ENCODE peak calls at places on chromosomes 12 and 14, in six cellular contexts. W is adipocyte; Z is posterior cingulate gyrus; X is left ventricle myocardium inferior; V is AG08395; O is stimulated activated CD8-positive, alpha-beta memory T cell treated with anti-CD3 and anti-CD28 coated beads, Interleukin-12 subunit alpha, Interleukin-12 subunit beta, amount 100 ng/mL, for 4 hours. K is an unnamed sample.
A peak's percentile ranks its signal among the peaks of the same experiment; 100 is the strongest.

GRCh38 chr12:120197542-120197887 is 3.0 kb upstream of the GCN1 start:
- DNase-seq in Z (no peak), W (no peak), X (no peak), O (no peak), V (no peak), K (no peak)

GRCh38 chr14:21724115-21724973 is 50.7 kb upstream of the OR4E1 start:
- DNase-seq in V (no peak), W (no peak), O (no peak), X (no peak), Z (no peak), K (no peak)

GRCh38 chr14:101503431-101504095 is 57.7 kb upstream of the DIO3 start:
- DNase-seq in V (no peak), X (no peak), W (no peak), O (no peak), Z (no peak), K (no peak)

GRCh38 chr12:124609041-124609984 is 41.9 kb upstream of the NCOR2 start:
- DNase-seq in W (peak; percentile 8), Z (no peak), O (peak; percentile 59), V (no peak), X (peak; percentile 81), K (no peak)

GRCh38 chr14:72516936-72517408 is 376.9 kb downstream of the DPF3 start:
- DNase-seq in X (peak; percentile 42), O (peak; percentile 60), V (peak; percentile 61), Z (peak; percentile 62), W (peak; percentile 91), K (peak; percentile 77)

GRCh38 chr14:106875503-106875902 is 1349.1 kb downstream of the TMEM121 start:
- DNase-seq in V (no peak), Z (no peak), X (peak; percentile 26), W (no peak), O (no peak), K (no peak)

GRCh38 chr12:6383572-6384498 is at the start of gene LTBR:
- DNase-seq in O (no peak), V (peak; percentile 95), Z (peak; percentile 51), X (peak; percentile 98), W (peak; percentile 99), K (peak; percentile 90)

GRCh38 chr14:32230181-32230580 is 27.1 kb upstream of the RNU6-8 start:
- DNase-seq in O (no peak), V (peak; percentile 48), Z (no peak), X (no peak), W (peak; percentile 9), K (peak; percentile 49)